ENCODE peak calls at places on chromosome 17, in four cellular contexts. C is K562, H is fibroblast of lung, E is mammary epithelial cell. Z is an unnamed sample.

GRCh38 chr17:55067697-55068439 is 99.3 kb downstream of the STXBP4 start:
- DNase-seq in C (peak; percentile 22), H (peak; percentile 51), E (peak; percentile 33), Z (no peak)

GRCh38 chr17:8222630-8223355 is 12.4 kb upstream of the AURKB start:
- DNase-seq in C (peak; percentile 50), H (peak; percentile 92), E (peak; percentile 96), Z (peak; percentile 94)

GRCh38 chr17:72529386-72529785 is 408.6 kb downstream of the SOX9 start:
- DNase-seq in C (no peak), H (peak; percentile 43), E (no peak), Z (no peak)

GRCh38 chr17:27558341-27558740 is 72.6 kb upstream of the LGALS9 start:
- DNase-seq in C (no peak), H (no peak), E (no peak), Z (no peak)

GRCh38 chr17:80861360-80861861 is 130.2 kb upstream of the CHMP6 start:
- DNase-seq in C (no peak), H (no peak), E (no peak), Z (no peak)

GRCh38 chr17:57675988-57676387 is 69.1 kb downstream of the CCDC182 start:
- DNase-seq in C (no peak), H (no peak), E (no peak), Z (peak; percentile 2)

GRCh38 chr17:55750750-55751641 is at the start of gene PCTP:
- DNase-seq in C (peak; percentile 97), H (peak; percentile 91), E (peak; percentile 92), Z (peak; percentile 92)

GRCh38 chr17:5003214-5003867 is 5.6 kb downstream of the KIF1C start:
- DNase-seq in C (no peak), H (no peak), E (no peak), Z (no peak)

GRCh38 chr17:74424658-74425057 is 7.2 kb upstream of the GPRC5C start:
- DNase-seq in C (no peak), H (no peak), E (no peak), Z (no peak)

GRCh38 chr17:18246880-18247612 is 11.5 kb downstream of the FLII start:
- DNase-seq in C (peak; percentile 90), H (peak; percentile 33), E (peak; percentile 86), Z (peak; percentile 41)

GRCh38 chr17:79020631-79021301 is 3.2 kb upstream of the C1QTNF1 start:
- DNase-seq in C (no peak), H (no peak), E (peak; percentile 83), Z (no peak)

GRCh38 chr17:2084129-2084765 is 29.3 kb downstream of the HIC1 start:
- DNase-seq in C (peak; percentile 56), H (peak; percentile 62), E (peak; percentile 36), Z (no peak)

GRCh38 chr17:49356320-49356719 is 5.7 kb downstream of the ZNF652 start:
- DNase-seq in C (no peak), H (no peak), E (no peak), Z (no peak)

GRCh38 chr17:17928422-17929386 is 43.5 kb downstream of the TOM1L2 start:
- DNase-seq in C (no peak), H (peak; percentile 75), E (no peak), Z (no peak)

GRCh38 chr17:28906276-28907051 is 3.6 kb upstream of the DHRS13 start:
- DNase-seq in C (no peak), H (no peak), E (no peak), Z (no peak)

GRCh38 chr17:50117202-50118040 is 12.5 kb downstream of the SAMD14 start:
- DNase-seq in C (peak; percentile 82), H (peak; percentile 70), E (peak; percentile 42), Z (peak; percentile 51)

GRCh38 chr17:78390241-78391050 is 12.0 kb downstream of the PGS1 start:
- DNase-seq in C (no peak), H (peak; percentile 99), E (no peak), Z (no peak)

GRCh38 chr17:44547625-44548297 is 9.5 kb upstream of the FZD2 start:
- DNase-seq in C (no peak), H (no peak), E (no peak), Z (no peak)

GRCh38 chr17:29918922-29919856 is 10.8 kb downstream of the SSH2 start:
- DNase-seq in C (no peak), H (peak; percentile 92), E (peak; percentile 54), Z (no peak)

GRCh38 chr17:15944720-15945492 is at the start of gene ADORA2B:
- DNase-seq in C (peak; percentile 95), H (peak; percentile 77), E (peak; percentile 70), Z (no peak)

GRCh38 chr17:81961087-81961514 is at the start of gene NOTUM:
- DNase-seq in C (peak; percentile 83), H (peak; percentile 29), E (no peak), Z (peak; percentile 45)

GRCh38 chr17:46036491-46036890 is 37.4 kb downstream of the STH start:
- DNase-seq in C (no peak), H (no peak), E (no peak), Z (no peak)

GRCh38 chr17:47404006-47404405 is 80.3 kb downstream of the EFCAB13 start:
- DNase-seq in C (no peak), H (peak; percentile 8), E (no peak), Z (no peak)

GRCh38 chr17:81708739-81709185 is 3.3 kb upstream of the SLC25A10 start:
- DNase-seq in C (no peak), H (no peak), E (no peak), Z (no peak)

GRCh38 chr17:49003557-49004511 is 6.6 kb downstream of the IGF2BP1 start:
- DNase-seq in C (peak; percentile 53), H (peak; percentile 47), E (no peak), Z (no peak)

GRCh38 chr17:58447039-58447975 is 30.0 kb upstream of the RNF43 start:
- DNase-seq in C (peak; percentile 68), H (peak; percentile 75), E (peak; percentile 68), Z (peak; percentile 84)

GRCh38 chr17:68453991-68454665 is 3.2 kb downstream of the WIPI1 start:
- DNase-seq in C (no peak), H (no peak), E (no peak), Z (no peak)

GRCh38 chr17:68461589-68461988 is 4.3 kb upstream of the WIPI1 start:
- DNase-seq in C (no peak), H (no peak), E (no peak), Z (peak; percentile 88)

GRCh38 chr17:68006797-68007196 is 10.5 kb upstream of the C17orf58 start:
- DNase-seq in C (no peak), H (peak; percentile 5), E (no peak), Z (no peak)

GRCh38 chr17:30969989-30970680 is 704 bp upstream of the RNF135 start:
- DNase-seq in C (no peak), H (no peak), E (peak; percentile 67), Z (peak; percentile 37)

GRCh38 chr17:74427048-74427762 is 4.7 kb upstream of the GPRC5C start:
- DNase-seq in C (no peak), H (no peak), E (peak; percentile 68), Z (no peak)

GRCh38 chr17:66918896-66919295 is 45.6 kb upstream of the CACNG4 start:
- DNase-seq in C (no peak), H (no peak), E (no peak), Z (no peak)

GRCh38 chr17:17514993-17515920 is 19.1 kb upstream of the RASD1 start:
- DNase-seq in C (no peak), H (peak; percentile 94), E (no peak), Z (no peak)

GRCh38 chr17:78170692-78171590 is 2.6 kb downstream of the SYNGR2 start:
- DNase-seq in C (no peak), H (no peak), E (no peak), Z (no peak)

GRCh38 chr17:61255609-61256008 is 144.0 kb upstream of the TBX2 start:
- DNase-seq in C (no peak), H (no peak), E (no peak), Z (no peak)

GRCh38 chr17:28882154-28882895 is 15.2 kb downstream of the FLOT2 start:
- DNase-seq in C (no peak), H (no peak), E (no peak), Z (no peak)

GRCh38 chr17:42106009-42106408 is 6.5 kb downstream of the DHX58 start:
- DNase-seq in C (no peak), H (no peak), E (no peak), Z (no peak)

GRCh38 chr17:42109086-42109485 is 3.4 kb downstream of the DHX58 start:
- DNase-seq in C (no peak), H (no peak), E (no peak), Z (no peak)

GRCh38 chr17:42104264-42104663 is 6.0 kb upstream of the ZNF385C start:
- DNase-seq in C (no peak), H (no peak), E (no peak), Z (no peak)

GRCh38 chr17:42107597-42108576 is 4.6 kb downstream of the DHX58 start:
- DNase-seq in C (peak; percentile 100), H (peak; percentile 54), E (peak; percentile 50), Z (peak; percentile 89)

GRCh38 chr17:42107124-42107523 is 5.4 kb downstream of the DHX58 start:
- DNase-seq in C (no peak), H (no peak), E (no peak), Z (no peak)
- H3K4me2 ChIP-seq in C (peak overlapping the region; percentile 64), H (no peak overlapping the region), E (peak overlapping the region; percentile 45), Z (peak overlapping the region; percentile 58)

GRCh38 chr17:39628655-39629493 is 2.1 kb downstream of the PPP1R1B start:
- DNase-seq in C (no peak), H (no peak), E (no peak), Z (no peak)

GRCh38 chr17:39626671-39627169 is at the start of gene PPP1R1B:
- DNase-seq in C (no peak), H (no peak), E (no peak), Z (no peak)

GRCh38 chr17:39627717-39628516 is 1.2 kb downstream of the PPP1R1B start:
- DNase-seq in C (no peak), H (no peak), E (no peak), Z (no peak)

GRCh38 chr17:39626171-39626670 is 531 bp upstream of the PPP1R1B start:
- DNase-seq in C (peak; percentile 50), H (no peak), E (no peak), Z (no peak)

DNA sequence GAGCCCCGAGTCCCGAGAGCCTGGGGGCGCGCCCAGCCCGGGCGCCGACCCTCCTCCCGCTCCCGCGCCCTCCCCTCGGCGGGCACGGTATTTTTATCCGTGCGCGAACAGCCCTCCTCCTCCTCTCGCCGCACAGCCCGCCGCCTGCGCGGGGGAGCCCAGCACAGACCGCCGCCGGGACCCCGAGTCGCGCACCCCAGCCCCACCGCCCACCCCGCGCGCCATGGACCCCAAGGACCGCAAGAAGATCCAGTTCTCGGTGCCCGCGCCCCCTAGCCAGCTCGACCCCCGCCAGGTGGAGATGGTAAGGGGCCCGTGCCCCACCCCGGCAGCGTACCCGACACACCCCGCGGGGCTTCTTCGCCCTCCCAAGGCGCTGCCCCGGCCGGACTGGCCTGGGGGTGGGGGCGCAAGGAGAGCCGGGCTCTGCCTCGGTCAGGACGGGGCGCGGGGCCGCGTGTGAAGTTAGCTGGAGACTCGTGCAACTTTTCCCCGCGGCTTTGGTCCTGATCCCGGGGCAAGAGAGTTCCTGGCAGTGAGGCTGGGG is 491 bp downstream of the PPP1R1B start:
- DNase-seq in C (no peak), H (no peak), E (no peak), Z (no peak)
- H3K4me3 ChIP-seq in C (no peak overlapping the region), H (no peak overlapping the region), E (no peak overlapping the region), Z (no peak overlapping the region)

DNA sequence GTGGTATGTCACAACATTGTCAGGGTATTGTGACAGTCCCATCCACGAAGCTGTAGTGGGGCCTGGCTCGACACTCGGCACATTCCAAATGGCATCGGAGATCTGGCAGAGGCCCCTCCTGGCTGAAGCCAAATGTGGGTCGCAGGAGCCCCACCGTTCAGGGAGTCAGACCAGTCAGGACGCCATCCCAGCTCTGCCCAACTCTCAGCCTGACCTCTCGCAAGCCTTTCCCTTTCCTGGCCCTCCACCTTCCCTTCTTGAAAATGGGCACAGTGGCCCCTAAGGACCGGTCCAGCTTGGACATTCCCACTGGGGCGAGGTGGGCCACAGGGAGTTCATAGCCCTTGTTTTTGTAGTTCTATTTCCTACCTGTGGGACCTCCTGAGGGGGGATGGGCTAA is 1.6 kb downstream of the NATD1 start:
- DNase-seq in C (no peak), H (no peak), E (no peak), Z (no peak)
- H3K4me2 ChIP-seq in C (no peak overlapping the region), H (no peak overlapping the region), E (no peak overlapping the region), Z (no peak overlapping the region)

GRCh38 chr17:76432004-76432403 is 20.9 kb downstream of the UBE2O start:
- DNase-seq in C (no peak), H (no peak), E (no peak), Z (no peak)
- H3K4me3 ChIP-seq in C (no peak overlapping the region), H (no peak overlapping the region), E (no peak overlapping the region), Z (no peak overlapping the region)

Z was measured in DND-41.